ENCODE peak calls at places on chromosome 19, in eight cellular contexts. One of them, this sample, is unnamed.

GRCh38 chr19:16830679-16831078 is 1.5 kb downstream of the SIN3B start:
- DNase-seq in activated CD4-positive, alpha-beta T cell treated with anti-CD3 and anti-CD28 coated beads for 48 hours: no peak
- DNase-seq in A172: no peak
- DNase-seq in neural crest cell: no peak
- DNase-seq in activated naive CD8-positive, alpha-beta T cell treated with anti-CD3 and anti-CD28 coated beads, Interleukin-2, amount 50 U/mL, for 24 hours: no peak
- DNase-seq in cardiac muscle cell: no peak
- DNase-seq in T-helper 9 cell: no peak
- DNase-seq in ACHN: no peak
- DNase-seq in this sample: no peak

GRCh38 chr19:4518345-4519171 is at the start of gene PLIN4:
- DNase-seq in activated CD4-positive, alpha-beta T cell treated with anti-CD3 and anti-CD28 coated beads for 48 hours: no peak
- DNase-seq in A172: no peak
- DNase-seq in neural crest cell: no peak
- DNase-seq in activated naive CD8-positive, alpha-beta T cell treated with anti-CD3 and anti-CD28 coated beads, Interleukin-2, amount 50 U/mL, for 24 hours: no peak
- DNase-seq in cardiac muscle cell: no peak
- DNase-seq in T-helper 9 cell: no peak
- DNase-seq in ACHN: no peak
- DNase-seq in this sample: no peak

GRCh38 chr19:49682274-49682673 is 5.2 kb downstream of the PRMT1 start:
- DNase-seq in activated CD4-positive, alpha-beta T cell treated with anti-CD3 and anti-CD28 coated beads for 48 hours: no peak
- DNase-seq in A172: no peak
- DNase-seq in neural crest cell: no peak
- DNase-seq in activated naive CD8-positive, alpha-beta T cell treated with anti-CD3 and anti-CD28 coated beads, Interleukin-2, amount 50 U/mL, for 24 hours: no peak
- DNase-seq in cardiac muscle cell: no peak
- DNase-seq in T-helper 9 cell: no peak
- DNase-seq in ACHN: no peak
- DNase-seq in this sample: no peak

GRCh38 chr19:38993271-38993670 is 17.7 kb upstream of the FBXO17 start:
- DNase-seq in activated CD4-positive, alpha-beta T cell treated with anti-CD3 and anti-CD28 coated beads for 48 hours: no peak
- DNase-seq in A172: peak; percentile 81
- DNase-seq in neural crest cell: no peak
- DNase-seq in activated naive CD8-positive, alpha-beta T cell treated with anti-CD3 and anti-CD28 coated beads, Interleukin-2, amount 50 U/mL, for 24 hours: no peak
- DNase-seq in cardiac muscle cell: no peak
- DNase-seq in T-helper 9 cell: no peak
- DNase-seq in ACHN: peak; percentile 22
- DNase-seq in this sample: no peak

GRCh38 chr19:3075605-3076431 is 13.5 kb upstream of the TLE5 start:
- DNase-seq in activated CD4-positive, alpha-beta T cell treated with anti-CD3 and anti-CD28 coated beads for 48 hours: peak; percentile 86
- DNase-seq in A172: no peak
- DNase-seq in neural crest cell: peak; percentile 63
- DNase-seq in activated naive CD8-positive, alpha-beta T cell treated with anti-CD3 and anti-CD28 coated beads, Interleukin-2, amount 50 U/mL, for 24 hours: peak; percentile 86
- DNase-seq in cardiac muscle cell: peak; percentile 61
- DNase-seq in T-helper 9 cell: peak; percentile 80
- DNase-seq in ACHN: peak; percentile 31
- DNase-seq in this sample: peak; percentile 83

GRCh38 chr19:5572556-5573286 is 5.0 kb upstream of the TINCR start:
- DNase-seq in activated CD4-positive, alpha-beta T cell treated with anti-CD3 and anti-CD28 coated beads for 48 hours: no peak
- DNase-seq in A172: no peak
- DNase-seq in neural crest cell: no peak
- DNase-seq in activated naive CD8-positive, alpha-beta T cell treated with anti-CD3 and anti-CD28 coated beads, Interleukin-2, amount 50 U/mL, for 24 hours: no peak
- DNase-seq in cardiac muscle cell: no peak
- DNase-seq in T-helper 9 cell: no peak
- DNase-seq in ACHN: no peak
- DNase-seq in this sample: no peak

GRCh38 chr19:8000298-8001038 is 5.0 kb downstream of the ELAVL1 start:
- DNase-seq in activated CD4-positive, alpha-beta T cell treated with anti-CD3 and anti-CD28 coated beads for 48 hours: no peak
- DNase-seq in A172: no peak
- DNase-seq in neural crest cell: no peak
- DNase-seq in activated naive CD8-positive, alpha-beta T cell treated with anti-CD3 and anti-CD28 coated beads, Interleukin-2, amount 50 U/mL, for 24 hours: no peak
- DNase-seq in cardiac muscle cell: no peak
- DNase-seq in T-helper 9 cell: no peak
- DNase-seq in ACHN: no peak
- DNase-seq in this sample: no peak

GRCh38 chr19:2555422-2556220 is 79.7 kb downstream of the GADD45B start:
- DNase-seq in activated CD4-positive, alpha-beta T cell treated with anti-CD3 and anti-CD28 coated beads for 48 hours: no peak
- DNase-seq in A172: no peak
- DNase-seq in neural crest cell: no peak
- DNase-seq in activated naive CD8-positive, alpha-beta T cell treated with anti-CD3 and anti-CD28 coated beads, Interleukin-2, amount 50 U/mL, for 24 hours: no peak
- DNase-seq in cardiac muscle cell: no peak
- DNase-seq in T-helper 9 cell: no peak
- DNase-seq in ACHN: no peak
- DNase-seq in this sample: no peak

GRCh38 chr19:18626906-18627305 is 9.9 kb upstream of the KLHL26 start:
- DNase-seq in activated CD4-positive, alpha-beta T cell treated with anti-CD3 and anti-CD28 coated beads for 48 hours: no peak
- DNase-seq in A172: no peak
- DNase-seq in neural crest cell: no peak
- DNase-seq in activated naive CD8-positive, alpha-beta T cell treated with anti-CD3 and anti-CD28 coated beads, Interleukin-2, amount 50 U/mL, for 24 hours: no peak
- DNase-seq in cardiac muscle cell: no peak
- DNase-seq in T-helper 9 cell: no peak
- DNase-seq in ACHN: no peak
- DNase-seq in this sample: no peak

GRCh38 chr19:15432018-15432494 is 13.3 kb upstream of the AKAP8L start:
- DNase-seq in activated CD4-positive, alpha-beta T cell treated with anti-CD3 and anti-CD28 coated beads for 48 hours: peak; percentile 47
- DNase-seq in A172: no peak
- DNase-seq in neural crest cell: no peak
- DNase-seq in activated naive CD8-positive, alpha-beta T cell treated with anti-CD3 and anti-CD28 coated beads, Interleukin-2, amount 50 U/mL, for 24 hours: peak; percentile 39
- DNase-seq in cardiac muscle cell: peak; percentile 20
- DNase-seq in T-helper 9 cell: no peak
- DNase-seq in ACHN: no peak
- DNase-seq in this sample: peak; percentile 55

GRCh38 chr19:33468361-33469170 is 53.0 kb downstream of the PEPD start:
- DNase-seq in activated CD4-positive, alpha-beta T cell treated with anti-CD3 and anti-CD28 coated beads for 48 hours: no peak
- DNase-seq in A172: peak; percentile 91
- DNase-seq in neural crest cell: no peak
- DNase-seq in activated naive CD8-positive, alpha-beta T cell treated with anti-CD3 and anti-CD28 coated beads, Interleukin-2, amount 50 U/mL, for 24 hours: no peak
- DNase-seq in cardiac muscle cell: no peak
- DNase-seq in T-helper 9 cell: no peak
- DNase-seq in ACHN: no peak
- DNase-seq in this sample: no peak

GRCh38 chr19:14949876-14950275 is 8.6 kb downstream of the OR7C2 start:
- DNase-seq in activated CD4-positive, alpha-beta T cell treated with anti-CD3 and anti-CD28 coated beads for 48 hours: no peak
- DNase-seq in A172: no peak
- DNase-seq in neural crest cell: no peak
- DNase-seq in activated naive CD8-positive, alpha-beta T cell treated with anti-CD3 and anti-CD28 coated beads, Interleukin-2, amount 50 U/mL, for 24 hours: no peak
- DNase-seq in cardiac muscle cell: no peak
- DNase-seq in T-helper 9 cell: no peak
- DNase-seq in ACHN: no peak
- DNase-seq in this sample: no peak

GRCh38 chr19:15091918-15092753 is 10.1 kb downstream of the OR1I1 start:
- DNase-seq in activated CD4-positive, alpha-beta T cell treated with anti-CD3 and anti-CD28 coated beads for 48 hours: peak; percentile 54
- DNase-seq in A172: peak; percentile 53
- DNase-seq in neural crest cell: peak; percentile 49
- DNase-seq in activated naive CD8-positive, alpha-beta T cell treated with anti-CD3 and anti-CD28 coated beads, Interleukin-2, amount 50 U/mL, for 24 hours: peak; percentile 35
- DNase-seq in cardiac muscle cell: peak; percentile 73
- DNase-seq in T-helper 9 cell: no peak
- DNase-seq in ACHN: peak; percentile 74
- DNase-seq in this sample: peak; percentile 60

GRCh38 chr19:10784257-10784656 is 51.8 kb downstream of the TMED1 start:
- DNase-seq in activated CD4-positive, alpha-beta T cell treated with anti-CD3 and anti-CD28 coated beads for 48 hours: no peak
- DNase-seq in A172: no peak
- DNase-seq in neural crest cell: no peak
- DNase-seq in activated naive CD8-positive, alpha-beta T cell treated with anti-CD3 and anti-CD28 coated beads, Interleukin-2, amount 50 U/mL, for 24 hours: no peak
- DNase-seq in cardiac muscle cell: no peak
- DNase-seq in T-helper 9 cell: no peak
- DNase-seq in ACHN: no peak
- DNase-seq in this sample: no peak

GRCh38 chr19:35777411-35777841 is 2.1 kb downstream of the ARHGAP33 start:
- DNase-seq in activated CD4-positive, alpha-beta T cell treated with anti-CD3 and anti-CD28 coated beads for 48 hours: no peak
- DNase-seq in A172: no peak
- DNase-seq in neural crest cell: peak; percentile 44
- DNase-seq in activated naive CD8-positive, alpha-beta T cell treated with anti-CD3 and anti-CD28 coated beads, Interleukin-2, amount 50 U/mL, for 24 hours: no peak
- DNase-seq in cardiac muscle cell: no peak
- DNase-seq in T-helper 9 cell: no peak
- DNase-seq in ACHN: no peak
- DNase-seq in this sample: no peak

GRCh38 chr19:19381007-19381926 is 24.2 kb upstream of the GATAD2A start:
- DNase-seq in activated CD4-positive, alpha-beta T cell treated with anti-CD3 and anti-CD28 coated beads for 48 hours: no peak
- DNase-seq in A172: no peak
- DNase-seq in neural crest cell: no peak
- DNase-seq in activated naive CD8-positive, alpha-beta T cell treated with anti-CD3 and anti-CD28 coated beads, Interleukin-2, amount 50 U/mL, for 24 hours: no peak
- DNase-seq in cardiac muscle cell: no peak
- DNase-seq in T-helper 9 cell: no peak
- DNase-seq in ACHN: no peak
- DNase-seq in this sample: no peak

GRCh38 chr19:31419871-31420430 is 70.7 kb upstream of the TSHZ3 start:
- DNase-seq in activated CD4-positive, alpha-beta T cell treated with anti-CD3 and anti-CD28 coated beads for 48 hours: no peak
- DNase-seq in A172: no peak
- DNase-seq in neural crest cell: no peak
- DNase-seq in activated naive CD8-positive, alpha-beta T cell treated with anti-CD3 and anti-CD28 coated beads, Interleukin-2, amount 50 U/mL, for 24 hours: no peak
- DNase-seq in cardiac muscle cell: no peak
- DNase-seq in T-helper 9 cell: no peak
- DNase-seq in ACHN: no peak
- DNase-seq in this sample: no peak

GRCh38 chr19:57778358-57778757 is 8.9 kb downstream of the ZNF586 start:
- DNase-seq in activated CD4-positive, alpha-beta T cell treated with anti-CD3 and anti-CD28 coated beads for 48 hours: no peak
- DNase-seq in A172: no peak
- DNase-seq in neural crest cell: no peak
- DNase-seq in activated naive CD8-positive, alpha-beta T cell treated with anti-CD3 and anti-CD28 coated beads, Interleukin-2, amount 50 U/mL, for 24 hours: no peak
- DNase-seq in cardiac muscle cell: no peak
- DNase-seq in T-helper 9 cell: no peak
- DNase-seq in ACHN: no peak
- DNase-seq in this sample: no peak

GRCh38 chr19:46615966-46616365 is 8.9 kb downstream of the PTGIR start:
- DNase-seq in activated CD4-positive, alpha-beta T cell treated with anti-CD3 and anti-CD28 coated beads for 48 hours: no peak
- DNase-seq in A172: no peak
- DNase-seq in neural crest cell: no peak
- DNase-seq in activated naive CD8-positive, alpha-beta T cell treated with anti-CD3 and anti-CD28 coated beads, Interleukin-2, amount 50 U/mL, for 24 hours: no peak
- DNase-seq in cardiac muscle cell: no peak
- DNase-seq in T-helper 9 cell: no peak
- DNase-seq in ACHN: no peak
- DNase-seq in this sample: peak; percentile 1

GRCh38 chr19:16190198-16190597 is 5.0 kb downstream of the FAM32A start:
- DNase-seq in activated CD4-positive, alpha-beta T cell treated with anti-CD3 and anti-CD28 coated beads for 48 hours: no peak
- DNase-seq in A172: no peak
- DNase-seq in neural crest cell: no peak
- DNase-seq in activated naive CD8-positive, alpha-beta T cell treated with anti-CD3 and anti-CD28 coated beads, Interleukin-2, amount 50 U/mL, for 24 hours: no peak
- DNase-seq in cardiac muscle cell: no peak
- DNase-seq in T-helper 9 cell: no peak
- DNase-seq in ACHN: no peak
- DNase-seq in this sample: no peak

GRCh38 chr19:39506944-39507714 is 7.8 kb upstream of the SELENOV start:
- DNase-seq in activated CD4-positive, alpha-beta T cell treated with anti-CD3 and anti-CD28 coated beads for 48 hours: peak; percentile 76
- DNase-seq in A172: no peak
- DNase-seq in neural crest cell: peak; percentile 54
- DNase-seq in activated naive CD8-positive, alpha-beta T cell treated with anti-CD3 and anti-CD28 coated beads, Interleukin-2, amount 50 U/mL, for 24 hours: peak; percentile 70
- DNase-seq in cardiac muscle cell: peak; percentile 88
- DNase-seq in T-helper 9 cell: no peak
- DNase-seq in ACHN: peak; percentile 70
- DNase-seq in this sample: peak; percentile 74

GRCh38 chr19:55406869-55407624 is 541 bp downstream of the UBE2S start:
- DNase-seq in activated CD4-positive, alpha-beta T cell treated with anti-CD3 and anti-CD28 coated beads for 48 hours: peak; percentile 42
- DNase-seq in A172: no peak
- DNase-seq in neural crest cell: no peak
- DNase-seq in activated naive CD8-positive, alpha-beta T cell treated with anti-CD3 and anti-CD28 coated beads, Interleukin-2, amount 50 U/mL, for 24 hours: peak; percentile 32
- DNase-seq in cardiac muscle cell: peak; percentile 56
- DNase-seq in T-helper 9 cell: no peak
- DNase-seq in ACHN: no peak
- DNase-seq in this sample: peak; percentile 33

GRCh38 chr19:18788782-18789421 is 2.2 kb downstream of the COMP start:
- DNase-seq in activated CD4-positive, alpha-beta T cell treated with anti-CD3 and anti-CD28 coated beads for 48 hours: no peak
- DNase-seq in A172: no peak
- DNase-seq in neural crest cell: no peak
- DNase-seq in activated naive CD8-positive, alpha-beta T cell treated with anti-CD3 and anti-CD28 coated beads, Interleukin-2, amount 50 U/mL, for 24 hours: no peak
- DNase-seq in cardiac muscle cell: no peak
- DNase-seq in T-helper 9 cell: no peak
- DNase-seq in ACHN: no peak
- DNase-seq in this sample: no peak

GRCh38 chr19:8489591-8490394 is 12.6 kb downstream of the PRAM1 start:
- DNase-seq in activated CD4-positive, alpha-beta T cell treated with anti-CD3 and anti-CD28 coated beads for 48 hours: no peak
- DNase-seq in A172: no peak
- DNase-seq in neural crest cell: no peak
- DNase-seq in activated naive CD8-positive, alpha-beta T cell treated with anti-CD3 and anti-CD28 coated beads, Interleukin-2, amount 50 U/mL, for 24 hours: no peak
- DNase-seq in cardiac muscle cell: no peak
- DNase-seq in T-helper 9 cell: no peak
- DNase-seq in ACHN: no peak
- DNase-seq in this sample: no peak

GRCh38 chr19:12723643-12724426 is at the start of gene TNPO2:
- DNase-seq in activated CD4-positive, alpha-beta T cell treated with anti-CD3 and anti-CD28 coated beads for 48 hours: peak; percentile 86
- DNase-seq in A172: no peak
- DNase-seq in neural crest cell: peak; percentile 67
- DNase-seq in activated naive CD8-positive, alpha-beta T cell treated with anti-CD3 and anti-CD28 coated beads, Interleukin-2, amount 50 U/mL, for 24 hours: peak; percentile 78
- DNase-seq in cardiac muscle cell: peak; percentile 83
- DNase-seq in T-helper 9 cell: peak; percentile 48
- DNase-seq in ACHN: peak; percentile 67
- DNase-seq in this sample: peak; percentile 87

GRCh38 chr19:16585808-16586476 is 13.7 kb upstream of the SLC35E1 start:
- DNase-seq in activated CD4-positive, alpha-beta T cell treated with anti-CD3 and anti-CD28 coated beads for 48 hours: peak; percentile 56
- DNase-seq in A172: peak; percentile 35
- DNase-seq in neural crest cell: no peak
- DNase-seq in activated naive CD8-positive, alpha-beta T cell treated with anti-CD3 and anti-CD28 coated beads, Interleukin-2, amount 50 U/mL, for 24 hours: peak; percentile 53
- DNase-seq in cardiac muscle cell: no peak
- DNase-seq in T-helper 9 cell: no peak
- DNase-seq in ACHN: no peak
- DNase-seq in this sample: peak; percentile 70

GRCh38 chr19:49423278-49423984 is at the start of gene PTH2:
- DNase-seq in activated CD4-positive, alpha-beta T cell treated with anti-CD3 and anti-CD28 coated beads for 48 hours: no peak
- DNase-seq in A172: no peak
- DNase-seq in neural crest cell: no peak
- DNase-seq in activated naive CD8-positive, alpha-beta T cell treated with anti-CD3 and anti-CD28 coated beads, Interleukin-2, amount 50 U/mL, for 24 hours: no peak
- DNase-seq in cardiac muscle cell: no peak
- DNase-seq in T-helper 9 cell: no peak
- DNase-seq in ACHN: no peak
- DNase-seq in this sample: no peak

GRCh38 chr19:51511353-51511752 is 9.8 kb upstream of the SIGLEC12 start:
- DNase-seq in activated CD4-positive, alpha-beta T cell treated with anti-CD3 and anti-CD28 coated beads for 48 hours: peak; percentile 35
- DNase-seq in A172: no peak
- DNase-seq in neural crest cell: no peak
- DNase-seq in activated naive CD8-positive, alpha-beta T cell treated with anti-CD3 and anti-CD28 coated beads, Interleukin-2, amount 50 U/mL, for 24 hours: peak; percentile 30
- DNase-seq in cardiac muscle cell: no peak
- DNase-seq in T-helper 9 cell: no peak
- DNase-seq in ACHN: no peak
- DNase-seq in this sample: peak; percentile 38

GRCh38 chr19:43290568-43291359 is 21.4 kb upstream of the PSG9 start:
- DNase-seq in activated CD4-positive, alpha-beta T cell treated with anti-CD3 and anti-CD28 coated beads for 48 hours: peak; percentile 32
- DNase-seq in A172: no peak
- DNase-seq in neural crest cell: peak; percentile 2
- DNase-seq in activated naive CD8-positive, alpha-beta T cell treated with anti-CD3 and anti-CD28 coated beads, Interleukin-2, amount 50 U/mL, for 24 hours: peak; percentile 31
- DNase-seq in cardiac muscle cell: peak; percentile 3
- DNase-seq in T-helper 9 cell: no peak
- DNase-seq in ACHN: peak; percentile 10
- DNase-seq in this sample: peak; percentile 33

GRCh38 chr19:9313756-9314155 is 4.1 kb upstream of the ZNF699 start:
- DNase-seq in activated CD4-positive, alpha-beta T cell treated with anti-CD3 and anti-CD28 coated beads for 48 hours: no peak
- DNase-seq in A172: no peak
- DNase-seq in neural crest cell: no peak
- DNase-seq in activated naive CD8-positive, alpha-beta T cell treated with anti-CD3 and anti-CD28 coated beads, Interleukin-2, amount 50 U/mL, for 24 hours: no peak
- DNase-seq in cardiac muscle cell: no peak
- DNase-seq in T-helper 9 cell: no peak
- DNase-seq in ACHN: no peak
- DNase-seq in this sample: no peak

GRCh38 chr19:16940626-16941025 is 51.8 kb downstream of the F2RL3 start:
- DNase-seq in activated CD4-positive, alpha-beta T cell treated with anti-CD3 and anti-CD28 coated beads for 48 hours: no peak
- DNase-seq in A172: no peak
- DNase-seq in neural crest cell: no peak
- DNase-seq in activated naive CD8-positive, alpha-beta T cell treated with anti-CD3 and anti-CD28 coated beads, Interleukin-2, amount 50 U/mL, for 24 hours: no peak
- DNase-seq in cardiac muscle cell: no peak
- DNase-seq in T-helper 9 cell: no peak
- DNase-seq in ACHN: no peak
- DNase-seq in this sample: no peak

GRCh38 chr19:46710687-46711086 is 6.2 kb downstream of the PRKD2 start:
- DNase-seq in activated CD4-positive, alpha-beta T cell treated with anti-CD3 and anti-CD28 coated beads for 48 hours: no peak
- DNase-seq in A172: no peak
- DNase-seq in neural crest cell: no peak
- DNase-seq in activated naive CD8-positive, alpha-beta T cell treated with anti-CD3 and anti-CD28 coated beads, Interleukin-2, amount 50 U/mL, for 24 hours: no peak
- DNase-seq in cardiac muscle cell: no peak
- DNase-seq in T-helper 9 cell: no peak
- DNase-seq in ACHN: no peak
- DNase-seq in this sample: no peak

GRCh38 chr19:35545855-35546381 is 492 bp downstream of the TMEM147 start:
- DNase-seq in activated CD4-positive, alpha-beta T cell treated with anti-CD3 and anti-CD28 coated beads for 48 hours: peak; percentile 82
- DNase-seq in A172: peak; percentile 11
- DNase-seq in neural crest cell: no peak
- DNase-seq in activated naive CD8-positive, alpha-beta T cell treated with anti-CD3 and anti-CD28 coated beads, Interleukin-2, amount 50 U/mL, for 24 hours: peak; percentile 76
- DNase-seq in cardiac muscle cell: no peak
- DNase-seq in T-helper 9 cell: peak; percentile 28
- DNase-seq in ACHN: peak; percentile 32
- DNase-seq in this sample: peak; percentile 83

GRCh38 chr19:40990972-40991381 is at the start of gene CYP2B6:
- DNase-seq in activated CD4-positive, alpha-beta T cell treated with anti-CD3 and anti-CD28 coated beads for 48 hours: no peak
- DNase-seq in A172: no peak
- DNase-seq in neural crest cell: no peak
- DNase-seq in activated naive CD8-positive, alpha-beta T cell treated with anti-CD3 and anti-CD28 coated beads, Interleukin-2, amount 50 U/mL, for 24 hours: no peak
- DNase-seq in cardiac muscle cell: no peak
- DNase-seq in T-helper 9 cell: no peak
- DNase-seq in ACHN: no peak
- DNase-seq in this sample: no peak